ENCODE peak calls at places on chromosomes 7 and 10, in four cellular contexts. H is body of pancreas, X is kidney epithelial cell, Z is HAP-1. I is an unnamed sample.

GRCh38 chr7:11448319-11448718 is 383.7 kb downstream of the THSD7A start:
- DNase-seq in X (no peak), H (no peak), Z (no peak), I (no peak)

GRCh38 chr10:6918305-6918704 is 338.2 kb upstream of the PRKCQ start:
- DNase-seq in Z (peak; percentile 82), X (no peak), H (peak; percentile 34), I (peak; percentile 44)

GRCh38 chr7:106111671-106112117 is 418 bp downstream of the SYPL1 start:
- DNase-seq in H (peak; percentile 72), Z (no peak), X (no peak), I (peak; percentile 85)

GRCh38 chr10:129888784-129889616 is 75.1 kb downstream of the EBF3 start:
- DNase-seq in Z (peak; percentile 87), H (peak; percentile 39), X (no peak), I (peak; percentile 43)

GRCh38 chr10:101405006-101405405 is 51.0 kb downstream of the BTRC start:
- DNase-seq in H (no peak), X (no peak), Z (no peak), I (no peak)

GRCh38 chr10:92892706-92893054 is 44.4 kb downstream of the EXOC6 start:
- DNase-seq in Z (no peak), X (no peak), H (no peak), I (no peak)

GRCh38 chr10:94115725-94116124 is 122.0 kb downstream of the PLCE1 start:
- DNase-seq in H (no peak), X (no peak), Z (no peak), I (no peak)

GRCh38 chr10:104445359-104445758 is 91.7 kb downstream of the CFAP58 start:
- DNase-seq in H (no peak), X (peak; percentile 64), Z (no peak), I (no peak)

GRCh38 chr10:69721690-69722310 is 79.9 kb upstream of the COL13A1 start:
- DNase-seq in X (no peak), Z (no peak), H (no peak), I (no peak)

GRCh38 chr7:83271212-83272099 is 108.8 kb upstream of the PCLO start:
- DNase-seq in H (peak; percentile 12), X (peak; percentile 9), Z (peak; percentile 21), I (no peak)

GRCh38 chr7:36677769-36678435 is 46.4 kb downstream of the AOAH start:
- DNase-seq in H (no peak), Z (no peak), X (no peak), I (no peak)

GRCh38 chr7:115249080-115249479 is 327.2 kb downstream of the MDFIC start:
- DNase-seq in H (no peak), X (no peak), Z (no peak), I (no peak)

GRCh38 chr7:82506702-82507101 is 63.1 kb upstream of the CACNA2D1 start:
- DNase-seq in Z (no peak), H (no peak), X (no peak), I (no peak)

GRCh38 chr10:71658349-71658745 is 61.2 kb downstream of the C10orf105 start:
- DNase-seq in H (no peak), X (no peak), Z (no peak), I (no peak)
- H3K4me3 ChIP-seq in H (no peak overlapping the region), X (no peak overlapping the region), Z (no peak overlapping the region), I (no peak overlapping the region)

DNA sequence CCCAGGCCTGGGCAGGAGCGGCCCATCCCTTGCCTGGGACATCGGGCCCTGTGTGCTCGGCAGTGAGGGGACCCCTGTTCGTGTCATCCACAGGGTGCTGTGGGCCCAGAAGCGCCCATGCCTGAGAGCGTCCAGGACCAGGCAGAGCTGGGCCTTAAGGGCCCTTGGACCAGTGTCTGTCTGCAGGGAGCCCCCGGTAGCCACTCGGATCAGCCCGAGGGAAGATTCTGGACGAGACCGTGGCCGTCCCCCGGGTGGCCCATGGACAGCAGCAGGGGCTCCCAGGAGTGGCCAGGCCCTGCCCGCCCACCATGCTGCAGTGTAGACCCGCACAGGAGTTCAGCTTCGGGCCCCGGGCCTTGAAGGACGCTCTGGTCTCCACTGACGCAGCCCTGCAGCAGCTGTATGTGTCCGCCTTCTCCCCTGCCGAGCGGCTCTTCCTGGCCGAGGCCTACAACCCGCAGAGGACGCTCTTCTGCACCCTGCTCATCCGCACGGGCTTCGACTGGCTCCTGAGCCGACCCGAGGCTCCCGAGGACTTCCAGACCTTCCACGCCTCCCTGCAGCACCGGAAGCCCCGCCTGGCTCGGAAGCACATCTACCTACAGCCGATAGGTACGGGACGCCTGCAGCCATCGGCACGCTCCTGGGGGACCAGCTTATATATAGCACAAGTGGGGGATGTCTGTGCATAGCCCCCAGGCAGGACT is 12.3 kb downstream of the AMZ1 start:
- DNase-seq in X (no peak), Z (no peak), H (no peak), I (no peak)
- H3K4me3 ChIP-seq in X (no peak overlapping the region), Z (no peak overlapping the region), H (no peak overlapping the region), I (no peak overlapping the region)

GRCh38 chr7:130493275-130493868 is 1.5 kb downstream of the MEST start:
- DNase-seq in H (no peak), X (no peak), Z (no peak), I (no peak)
- H3K4me3 ChIP-seq in H (no peak overlapping the region), X (peak overlapping the region; percentile 55), Z (peak overlapping the region; percentile 29), I (no peak overlapping the region)

GRCh38 chr7:71785216-71785615 is 626.9 kb downstream of the CALN1 start:
- DNase-seq in X (no peak), Z (no peak), H (no peak), I (no peak)

GRCh38 chr7:71784781-71785180 is 627.4 kb downstream of the CALN1 start:
- DNase-seq in X (no peak), H (no peak), Z (no peak), I (no peak)

GRCh38 chr7:71784180-71784579 is 628.0 kb downstream of the CALN1 start:
- DNase-seq in H (no peak), X (no peak), Z (no peak), I (no peak)

GRCh38 chr7:71780282-71780681 is 631.9 kb downstream of the CALN1 start:
- DNase-seq in H (no peak), X (no peak), Z (no peak), I (no peak)

GRCh38 chr7:71783779-71784178 is 628.4 kb downstream of the CALN1 start:
- DNase-seq in H (no peak), Z (no peak), X (no peak), I (no peak)
- H3K4me3 ChIP-seq in H (no peak overlapping the region), Z (no peak overlapping the region), X (no peak overlapping the region), I (no peak overlapping the region)

DNA sequence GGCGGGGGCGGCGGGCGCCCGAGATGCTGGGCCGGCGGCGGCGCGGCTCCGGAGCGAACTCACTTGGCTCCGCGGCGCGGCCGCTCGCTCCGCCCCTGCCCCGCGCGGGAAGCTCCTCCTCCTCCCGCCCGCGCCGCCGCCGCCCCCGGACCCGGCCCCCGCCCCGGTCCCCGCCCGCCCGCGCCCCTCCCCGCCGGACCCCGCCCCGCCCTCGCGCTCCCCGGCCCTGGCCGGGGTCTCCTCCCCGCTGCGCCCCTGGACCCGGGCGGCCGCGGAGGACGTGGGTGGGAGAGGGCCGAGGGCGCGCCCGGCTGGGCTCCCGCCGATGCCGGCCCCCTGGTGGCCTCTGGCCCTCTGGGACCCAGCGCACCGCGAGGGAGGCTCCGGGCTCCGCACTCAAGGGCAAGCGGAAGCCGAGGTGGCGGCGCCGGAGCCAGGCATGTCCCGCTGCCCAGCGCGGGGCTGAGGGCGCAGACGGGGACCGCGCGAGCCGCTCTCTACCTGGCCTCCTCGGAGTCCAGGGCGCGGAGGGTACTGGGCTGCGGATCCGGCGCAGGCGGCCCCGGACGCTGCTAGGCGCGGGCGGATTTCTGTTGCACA is at the start of gene TCERG1L:
- DNase-seq in Z (no peak), H (no peak), X (no peak), I (no peak)
- H3K4me3 ChIP-seq in Z (no peak within 1 kb of the TSS), H (no peak within 1 kb of the TSS), X (peak within 1 kb of the TSS; percentile 30), I (no peak within 1 kb of the TSS)

GRCh38 chr7:141992688-141993087 is 3.0 kb upstream of the MGAM start:
- DNase-seq in Z (no peak), H (no peak), X (no peak), I (no peak)
- H3K4me3 ChIP-seq in Z (no peak overlapping the region), H (no peak overlapping the region), X (no peak overlapping the region), I (no peak overlapping the region)

GRCh38 chr10:5447611-5448071 is 35.3 kb downstream of the NET1 start:
- DNase-seq in H (no peak), X (no peak), Z (no peak), I (no peak)
- H3K4me3 ChIP-seq in H (no peak overlapping the region), X (peak overlapping the region; percentile 87), Z (peak overlapping the region; percentile 3), I (peak overlapping the region; percentile 40)

GRCh38 chr10:5779753-5780152 is 33.5 kb downstream of the GDI2 start:
- DNase-seq in X (no peak), Z (no peak), H (no peak), I (no peak)

GRCh38 chr10:5774987-5775386 is 38.2 kb downstream of the GDI2 start:
- DNase-seq in H (no peak), Z (no peak), X (no peak), I (no peak)

GRCh38 chr10:5776881-5777197 is 36.4 kb downstream of the GDI2 start:
- DNase-seq in Z (no peak), X (peak; percentile 4), H (no peak), I (no peak)

GRCh38 chr10:5776150-5776880 is 36.9 kb downstream of the GDI2 start:
- DNase-seq in Z (peak; percentile 20), H (no peak), X (no peak), I (no peak)

GRCh38 chr10:5775705-5776104 is 37.5 kb downstream of the GDI2 start:
- DNase-seq in Z (no peak), H (peak; percentile 22), X (no peak), I (peak; percentile 21)
- H3K4me3 ChIP-seq in Z (no peak overlapping the region), H (no peak overlapping the region), X (no peak overlapping the region), I (no peak overlapping the region)

DNA sequence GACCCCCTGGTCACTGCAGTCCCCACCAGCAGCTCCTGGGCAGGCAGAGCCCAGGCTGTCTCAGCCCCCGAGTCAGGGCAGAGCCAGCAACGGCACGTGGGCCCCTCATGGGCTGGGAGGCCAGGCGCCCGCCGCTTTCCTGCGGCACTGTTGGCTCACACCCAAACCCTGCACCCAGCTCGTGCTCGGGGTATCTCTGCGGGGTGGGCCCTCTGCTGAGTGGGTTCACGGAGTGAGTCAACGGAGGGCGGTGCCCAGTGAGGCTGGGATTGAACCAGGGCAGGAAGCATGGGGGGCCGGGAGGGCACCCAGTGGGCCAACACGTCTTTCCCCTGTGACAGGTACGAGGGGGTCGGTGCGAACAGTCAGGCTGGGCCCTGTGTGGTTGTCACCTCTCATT is 28.9 kb downstream of the ADAP1 start:
- DNase-seq in Z (no peak), X (no peak), H (peak; percentile 50), I (peak; percentile 90)
- H3K4me3 ChIP-seq in Z (no peak overlapping the region), X (no peak overlapping the region), H (no peak overlapping the region), I (no peak overlapping the region)

GRCh38 chr7:27141138-27141537 is 2.3 kb downstream of the HOXA5 start:
- DNase-seq in Z (no peak), X (no peak), H (no peak), I (peak; percentile 25)
- H3K4me3 ChIP-seq in Z (no peak overlapping the region), X (peak overlapping the region; percentile 72), H (no peak overlapping the region), I (no peak overlapping the region)

I was measured in mucosa of descending colon.